ENCODE peak calls at places on chromosomes 4 and X, in five cellular contexts. L is naive B cell, Y is K562, S is ELR, X is adrenal gland. J is an unnamed sample.
A peak's percentile ranks its signal among the peaks of the same experiment; 100 is the strongest.

GRCh38 chr4:30619679-30620078 is 100.5 kb upstream of the PCDH7 start:
- DNase-seq in X (no peak), Y (no peak), L (no peak), S (no peak), J (peak; percentile 0)

GRCh38 chr4:38470708-38471262 is 193.2 kb upstream of the KLF3 start:
- DNase-seq in S (peak; percentile 1), X (no peak), L (no peak), Y (no peak), J (no peak)

GRCh38 chr4:107734120-107734519 is 14.1 kb upstream of the PAPSS1 start:
- DNase-seq in X (no peak), S (peak; percentile 24), Y (peak; percentile 48), L (no peak), J (peak; percentile 40)

GRCh38 chr4:1512738-1513660 is 106.8 kb upstream of the NKX1-1 start:
- DNase-seq in L (peak; percentile 9), Y (peak; percentile 57), X (peak; percentile 37), S (peak; percentile 42), J (peak; percentile 52)

GRCh38 chr4:15695240-15695699 is 7.6 kb upstream of the BST1 start:
- DNase-seq in Y (no peak), L (no peak), X (no peak), S (peak; percentile 98), J (peak; percentile 96)

GRCh38 chr4:123786159-123786915 is 389.7 kb downstream of the SPRY1 start:
- DNase-seq in Y (no peak), L (no peak), S (no peak), X (no peak), J (peak; percentile 27)

GRCh38 chrX:108312938-108313337 is 125.3 kb downstream of the COL4A6 start:
- DNase-seq in S (peak; percentile 68), Y (no peak), X (peak; percentile 16), L (no peak), J (peak; percentile 80)

GRCh38 chr4:71293705-71294104 is 45.1 kb upstream of the SLC4A4 start:
- DNase-seq in X (no peak), S (peak; percentile 87), Y (no peak), L (no peak), J (peak; percentile 84)

GRCh38 chrX:38868941-38869378 is 67.7 kb downstream of the MID1IP1 start:
- DNase-seq in Y (no peak), X (peak; percentile 25), S (peak; percentile 68), L (no peak), J (peak; percentile 86)

GRCh38 chr4:17781072-17781830 is at the start of gene FAM184B:
- DNase-seq in X (no peak), S (peak; percentile 13), Y (no peak), L (no peak), J (peak; percentile 42)

GRCh38 chr4:23438764-23439163 is 451.1 kb downstream of the PPARGC1A start:
- DNase-seq in X (peak; percentile 7), S (no peak), L (no peak), Y (no peak), J (no peak)

GRCh38 chrX:41047878-41048534 is 37.2 kb upstream of the USP9X start:
- DNase-seq in S (no peak), X (no peak), L (no peak), Y (peak; percentile 62), J (no peak)

GRCh38 chrX:24703185-24703494 is 9.4 kb downstream of the POLA1 start:
- DNase-seq in X (no peak), S (no peak), L (no peak), Y (no peak), J (no peak)

GRCh38 chrX:96710031-96710430 is 25.4 kb downstream of the DIAPH2 start:
- DNase-seq in X (no peak), Y (no peak), S (no peak), L (no peak), J (no peak)

GRCh38 chr4:152609460-152609859 is 70.3 kb downstream of the TMEM154 start:
- DNase-seq in X (no peak), Y (peak; percentile 16), L (no peak), S (no peak), J (no peak)

GRCh38 chr4:24748023-24748422 is 47.4 kb upstream of the SOD3 start:
- DNase-seq in S (no peak), L (no peak), Y (no peak), X (no peak), J (no peak)

GRCh38 chr4:7933631-7934510 is 5.8 kb downstream of the AFAP1 start:
- DNase-seq in Y (no peak), X (no peak), S (peak; percentile 39), L (no peak), J (peak; percentile 43)

GRCh38 chr4:73615613-73616012 is 4.6 kb downstream of the RASSF6 start:
- DNase-seq in Y (no peak), X (no peak), L (no peak), S (no peak), J (no peak)

GRCh38 chr4:118883861-118884260 is 4.8 kb upstream of the SYNPO2 start:
- DNase-seq in Y (no peak), X (no peak), S (peak; percentile 28), L (no peak), J (peak; percentile 17)

GRCh38 chr4:76620723-76621463 is 185.9 kb downstream of the SHROOM3 start:
- DNase-seq in L (no peak), S (no peak), X (no peak), Y (no peak), J (no peak)

GRCh38 chr4:150385606-150386005 is 196.3 kb upstream of the MAB21L2 start:
- DNase-seq in X (no peak), L (no peak), S (peak; percentile 83), Y (peak; percentile 11), J (peak; percentile 95)

J was measured in GM23248.